ENCODE peak calls at places on chromosomes 16 and 17, in six cellular contexts. I is GM12864, D is esophagus squamous epithelium, W is fibroblast of villous mesenchyme, J is colonic mucosa, Q is transverse colon. F is an unnamed sample.

GRCh38 chr16:80759419-80760162 is 44.8 kb downstream of the CDYL2 start:
- DNase-seq in I (no peak), Q (no peak), J (no peak), D (no peak), W (peak; percentile 10), F (no peak)

GRCh38 chr17:73639926-73640325 is 4.3 kb downstream of the SDK2 start:
- DNase-seq in W (no peak), Q (peak; percentile 46), I (no peak), D (no peak), J (peak; percentile 63), F (no peak)

GRCh38 chr17:75622071-75622470 is 11.2 kb upstream of the SMIM5 start:
- DNase-seq in D (no peak), I (no peak), J (no peak), Q (no peak), W (no peak), F (no peak)

GRCh38 chr17:74773871-74774286 is 2.3 kb downstream of the NAT9 start:
- DNase-seq in W (peak; percentile 73), I (no peak), D (no peak), J (no peak), Q (no peak), F (no peak)

GRCh38 chr17:17670701-17671319 is 10.4 kb upstream of the RAI1 start:
- DNase-seq in Q (no peak), J (peak; percentile 47), D (no peak), I (no peak), W (no peak), F (no peak)

GRCh38 chr17:50113624-50114320 is 16.2 kb downstream of the SAMD14 start:
- DNase-seq in J (no peak), W (no peak), Q (no peak), D (no peak), I (no peak), F (no peak)

GRCh38 chr17:61177351-61177750 is 222.3 kb upstream of the TBX2 start:
- DNase-seq in W (no peak), J (no peak), D (no peak), Q (no peak), I (no peak), F (no peak)

GRCh38 chr16:87464691-87465300 is 28.0 kb downstream of the ZCCHC14 start:
- DNase-seq in W (peak; percentile 99), J (peak; percentile 58), I (no peak), D (no peak), Q (peak; percentile 66), F (peak; percentile 67)

GRCh38 chr17:64773836-64774761 is 112.0 kb upstream of the SMURF2 start:
- DNase-seq in J (peak; percentile 90), I (no peak), D (no peak), Q (peak; percentile 90), W (peak; percentile 56), F (peak; percentile 88)

GRCh38 chr17:42312285-42313130 is 24.2 kb downstream of the STAT5A start:
- DNase-seq in Q (peak; percentile 83), W (peak; percentile 86), I (no peak), D (no peak), J (peak; percentile 79), F (peak; percentile 91)

GRCh38 chr17:9763643-9764042 is 27.7 kb downstream of the DHRS7C start:
- DNase-seq in W (no peak), D (no peak), I (no peak), J (no peak), Q (no peak), F (no peak)

GRCh38 chr17:75693500-75694481 is 26.7 kb downstream of the SAP30BP start:
- DNase-seq in W (peak; percentile 90), D (no peak), J (no peak), I (no peak), Q (peak; percentile 63), F (no peak)

GRCh38 chr16:12675852-12676251 is 127.8 kb downstream of the CPPED1 start:
- DNase-seq in Q (no peak), D (no peak), I (no peak), J (no peak), W (peak; percentile 82), F (no peak)

GRCh38 chr16:85046472-85046916 is 18.9 kb downstream of the KIAA0513 start:
- DNase-seq in I (no peak), Q (no peak), W (no peak), D (no peak), J (no peak), F (no peak)

GRCh38 chr17:31321481-31321880 is at the start of gene EVI2A:
- DNase-seq in I (peak; percentile 84), W (peak; percentile 72), Q (peak; percentile 42), J (peak; percentile 36), D (no peak), F (peak; percentile 75)

GRCh38 chr17:59899099-59899498 is 6.2 kb downstream of the RPS6KB1 start:
- DNase-seq in Q (no peak), I (no peak), W (no peak), D (no peak), J (no peak), F (no peak)

GRCh38 chr17:67712375-67712774 is 5.4 kb upstream of the NOL11 start:
- DNase-seq in Q (no peak), J (no peak), D (no peak), W (no peak), I (no peak), F (no peak)

GRCh38 chr16:28977703-28978641 is 3.4 kb downstream of the SPNS1 start:
- DNase-seq in Q (no peak), W (no peak), I (no peak), D (no peak), J (peak; percentile 28), F (no peak)

GRCh38 chr17:73363788-73364522 is 52.2 kb upstream of the CDC42EP4 start:
- DNase-seq in J (no peak), W (no peak), Q (no peak), I (no peak), D (no peak), F (no peak)

GRCh38 chr17:79815836-79816371 is 19.0 kb upstream of the CBX8 start:
- DNase-seq in Q (no peak), I (no peak), J (no peak), D (no peak), W (no peak), F (no peak)

GRCh38 chr17:66373944-66374817 is 71.8 kb downstream of the PRKCA start:
- DNase-seq in D (no peak), Q (peak; percentile 29), J (peak; percentile 40), I (no peak), W (peak; percentile 29), F (peak; percentile 60)

GRCh38 chr17:35774499-35774898 is 13.8 kb downstream of the C17orf50 start:
- DNase-seq in W (peak; percentile 57), I (no peak), D (no peak), J (peak; percentile 82), Q (peak; percentile 76), F (no peak)

GRCh38 chr17:72720494-72720825 is 372.0 kb downstream of the SLC39A11 start:
- DNase-seq in D (no peak), W (no peak), Q (no peak), I (no peak), J (no peak), F (no peak)

GRCh38 chr16:81873221-81873620 is 94.1 kb downstream of the PLCG2 start:
- DNase-seq in Q (no peak), I (no peak), J (no peak), D (no peak), W (no peak), F (no peak)

GRCh38 chr17:40718904-40719303 is 15.4 kb upstream of the KRT24 start:
- DNase-seq in Q (no peak), W (no peak), J (no peak), I (no peak), D (no peak), F (no peak)

GRCh38 chr17:63786961-63787711 is 13.2 kb downstream of the DDX42 start:
- DNase-seq in Q (no peak), J (no peak), W (no peak), I (no peak), D (no peak), F (no peak)

GRCh38 chr16:523097-523741 is 4.3 kb upstream of the CAPN15 start:
- DNase-seq in D (no peak), W (no peak), J (no peak), Q (no peak), I (no peak), F (peak; percentile 53)

GRCh38 chr17:62064029-62064790 is 868 bp downstream of the MED13 start:
- DNase-seq in I (peak; percentile 15), J (no peak), W (peak; percentile 39), Q (no peak), D (no peak), F (no peak)

GRCh38 chr16:88754912-88755744 is 29.9 kb downstream of the PIEZO1 start:
- DNase-seq in D (no peak), I (no peak), Q (no peak), W (peak; percentile 46), J (no peak), F (no peak)
- TF ChIP-seq CTCF in D (no peak), I (no peak), Q (peak; percentile 15), W (peak; percentile 45), J (no peak), F (no peak)

DNA sequence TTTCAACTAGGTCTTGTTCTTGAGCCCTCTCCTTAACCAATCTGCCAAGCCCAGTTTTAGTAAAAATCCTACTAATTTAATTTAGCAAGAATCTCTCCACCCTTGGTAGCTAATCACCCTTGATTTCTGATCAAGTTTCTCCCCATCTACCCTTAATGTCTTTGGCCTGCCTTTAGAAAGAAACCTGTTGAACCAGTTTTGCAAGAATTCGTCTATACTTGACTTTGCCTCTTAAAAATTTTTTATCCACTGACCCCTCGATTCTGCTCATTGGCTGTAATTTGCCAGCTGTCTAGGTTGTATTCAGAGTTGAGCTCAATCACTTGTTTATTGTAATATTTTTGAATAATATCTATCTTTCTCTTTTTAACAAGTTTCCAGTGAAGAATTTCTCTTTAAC is 1138.5 kb downstream of the CDH11 start:
- DNase-seq in W (no peak), I (no peak), Q (no peak), D (no peak), J (no peak), F (no peak)
- TF ChIP-seq CTCF in W (no peak), I (no peak), Q (no peak), D (no peak), J (no peak), F (no peak)

GRCh38 chr17:28896491-28896883 is 1.0 kb downstream of the FLOT2 start:
- DNase-seq in W (no peak), D (no peak), Q (no peak), J (no peak), I (no peak), F (no peak)
- TF ChIP-seq CTCF in W (no peak), D (no peak), Q (no peak), J (no peak), I (no peak), F (no peak)

DNA sequence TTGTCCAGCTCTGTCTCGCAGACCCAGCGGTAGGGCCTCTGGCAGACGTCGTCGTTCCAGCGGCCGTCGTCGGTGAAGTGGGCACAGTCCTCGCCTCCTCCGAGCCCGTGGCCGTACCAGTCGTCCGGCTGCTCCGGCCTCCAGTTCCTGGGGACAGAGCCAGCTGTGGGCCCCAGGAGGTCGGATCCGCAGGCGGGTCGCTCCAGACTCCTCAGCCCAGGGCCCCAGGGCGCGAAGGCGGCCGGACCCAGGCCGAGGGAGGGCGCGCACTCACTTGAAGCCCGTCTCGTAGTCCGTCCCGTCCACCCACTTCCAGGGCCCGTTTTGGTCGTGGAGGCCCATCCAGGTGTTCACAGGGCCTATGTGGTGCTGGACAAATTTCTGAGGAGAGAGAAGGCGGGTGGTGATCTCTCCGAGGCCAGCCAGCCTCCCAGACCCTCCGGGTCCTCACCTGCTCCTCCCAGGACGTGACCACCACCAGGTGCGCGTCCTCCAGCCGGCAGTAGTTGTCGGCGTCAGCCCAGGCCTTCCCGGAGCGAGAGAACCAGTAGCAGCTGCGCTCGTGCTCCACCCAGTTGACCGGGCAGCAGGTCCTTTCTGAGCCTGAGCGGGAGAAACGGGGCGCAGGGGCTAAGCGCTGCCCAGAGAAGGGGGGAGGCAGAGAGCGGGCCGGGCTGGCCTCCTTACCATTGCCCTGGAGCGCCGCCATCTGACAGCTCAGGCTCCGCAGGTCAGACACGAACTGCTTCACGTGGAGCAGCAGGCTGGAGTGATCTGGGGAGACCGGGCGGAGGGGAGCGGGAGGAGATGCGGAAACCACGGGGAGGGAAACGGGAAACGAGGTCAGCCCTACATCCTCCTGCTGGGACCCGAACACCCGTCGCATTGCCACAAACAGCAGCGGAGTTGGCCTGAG is 5.2 kb downstream of the ASGR1 start:
- DNase-seq in I (no peak), W (no peak), D (no peak), Q (peak; percentile 50), J (peak; percentile 57), F (no peak)
- TF ChIP-seq CTCF in I (peak; percentile 2), W (no peak), D (peak; percentile 10), Q (no peak), J (no peak), F (no peak)